ENCODE peak calls at places on chromosomes 13 and 19, in seven cellular contexts. U is GM23248, W is aorta, Q is H9, C is breast epithelium, J is lower lobe of right lung, G is neuronal stem cell. N is an unnamed sample.

GRCh38 chr19:57348136-57348535 is 2.9 kb upstream of the ZNF304 start:
- DNase-seq in U (peak; percentile 83), W (no peak), Q (no peak), C (no peak), J (no peak), G (no peak), N (no peak)

GRCh38 chr13:101845501-101846012 is 393.1 kb downstream of the ITGBL1 start:
- DNase-seq in U (no peak), W (no peak), Q (no peak), C (no peak), J (no peak), G (no peak), N (peak; percentile 6)

GRCh38 chr13:20473139-20473538 is 52.5 kb downstream of the CRYL1 start:
- DNase-seq in U (no peak), W (no peak), Q (no peak), C (no peak), J (no peak), G (no peak), N (no peak)

GRCh38 chr19:50060107-50060506 is 34.3 kb downstream of the ZNF473 start:
- DNase-seq in U (no peak), W (no peak), Q (no peak), C (no peak), J (no peak), G (no peak), N (no peak)

GRCh38 chr19:6711605-6712004 is 8.8 kb downstream of the C3 start:
- DNase-seq in U (no peak), W (peak; percentile 15), Q (no peak), C (no peak), J (peak; percentile 20), G (no peak), N (no peak)

GRCh38 chr13:40666058-40666904 is at the start of gene FOXO1:
- DNase-seq in U (peak; percentile 92), W (peak; percentile 95), Q (peak; percentile 86), C (peak; percentile 89), J (peak; percentile 92), G (peak; percentile 79), N (peak; percentile 79)

GRCh38 chr13:77533875-77534788 is 1.4 kb upstream of the SCEL start:
- DNase-seq in U (no peak), W (no peak), Q (no peak), C (no peak), J (no peak), G (no peak), N (peak; percentile 49)

GRCh38 chr13:30997697-30998547 is 65.5 kb downstream of the TEX26 start:
- DNase-seq in U (no peak), W (no peak), Q (no peak), C (no peak), J (no peak), G (no peak), N (no peak)

GRCh38 chr19:13835791-13836723 is 40.8 kb downstream of the ZSWIM4 start:
- DNase-seq in U (peak; percentile 50), W (peak; percentile 86), Q (no peak), C (no peak), J (peak; percentile 82), G (no peak), N (no peak)
- H3K4me1 ChIP-seq in U (peaks cover 45% of the 10 kb centered on the region), W (no peaks in the 10 kb centered on the region), Q (no peaks in the 10 kb centered on the region), C (peaks cover 28% of the 10 kb centered on the region), J (peaks cover 87% of the 10 kb centered on the region), G (no peaks in the 10 kb centered on the region), N (peaks cover 32% of the 10 kb centered on the region)

GRCh38 chr19:46741447-46741846 is 4.4 kb upstream of the FKRP start:
- DNase-seq in U (no peak), W (no peak), Q (no peak), C (no peak), J (no peak), G (no peak), N (no peak)
- H3K4me1 ChIP-seq in U (no peaks in the 10 kb centered on the region), W (no peaks in the 10 kb centered on the region), Q (peaks cover 3% of the 10 kb centered on the region), C (no peaks in the 10 kb centered on the region), J (peaks cover 75% of the 10 kb centered on the region), G (peaks cover 11% of the 10 kb centered on the region), N (peaks cover 3% of the 10 kb centered on the region)

DNA sequence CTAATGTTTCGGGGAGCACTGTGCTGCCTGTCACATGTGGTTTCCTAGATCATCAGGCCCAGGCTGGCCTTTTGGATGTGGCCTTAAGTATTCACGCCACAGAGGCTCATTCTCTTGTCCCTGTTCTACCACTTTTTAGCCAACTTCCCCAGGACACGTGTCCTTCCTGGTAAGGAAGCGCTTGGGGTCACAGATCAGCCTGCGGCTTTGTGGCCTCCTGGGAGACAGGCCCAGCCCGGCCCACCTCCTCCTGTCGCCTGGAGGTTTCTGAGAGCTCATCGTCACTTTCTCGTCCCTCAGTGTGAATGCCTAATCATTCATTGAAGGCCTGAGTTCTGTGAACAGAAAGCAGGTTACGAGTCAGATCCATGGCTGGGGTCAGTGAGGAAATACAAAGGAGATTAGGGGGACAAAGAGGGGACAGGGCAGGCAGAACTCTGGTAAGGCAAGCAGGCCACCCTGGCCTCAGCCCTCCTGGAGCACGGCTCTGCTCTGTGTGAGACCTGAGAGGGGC is 38.5 kb upstream of the TSHZ3 start:
- DNase-seq in U (no peak), W (no peak), Q (no peak), C (no peak), J (no peak), G (peak; percentile 90), N (no peak)
- H3K4me1 ChIP-seq in U (no peaks in the 10 kb centered on the region), W (no peaks in the 10 kb centered on the region), Q (peaks cover 2% of the 10 kb centered on the region), C (no peaks in the 10 kb centered on the region), J (no peaks in the 10 kb centered on the region), G (peaks cover 5% of the 10 kb centered on the region), N (peaks cover 18% of the 10 kb centered on the region)

DNA sequence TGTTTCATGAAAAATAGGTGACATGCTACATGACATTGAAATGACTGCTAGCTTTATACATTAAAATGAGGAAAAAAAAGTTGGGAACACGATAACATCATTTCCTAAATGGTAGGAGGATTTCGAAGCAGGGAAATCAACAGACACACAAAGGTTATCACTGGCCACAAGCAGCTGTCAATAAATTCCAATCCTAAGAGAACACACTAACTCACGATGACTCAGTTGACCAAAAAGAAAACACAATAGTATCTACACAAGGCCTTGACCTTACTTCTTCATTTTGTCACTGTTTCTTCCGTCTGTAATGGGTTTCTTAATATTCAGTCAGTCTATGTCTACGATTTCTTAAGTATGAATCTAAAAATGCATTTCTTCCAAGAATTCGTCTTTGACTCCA is 36.5 kb downstream of the STARD13 start:
- DNase-seq in U (peak; percentile 48), W (no peak), Q (no peak), C (no peak), J (no peak), G (no peak), N (no peak)
- H3K4me1 ChIP-seq in U (peaks cover 42% of the 10 kb centered on the region), W (no peaks in the 10 kb centered on the region), Q (no peaks in the 10 kb centered on the region), C (peaks cover 6% of the 10 kb centered on the region), J (peaks cover 25% of the 10 kb centered on the region), G (no peaks in the 10 kb centered on the region), N (peaks cover 57% of the 10 kb centered on the region)

N was measured in SJCRH30.